ENCODE peak calls at places on chromosomes 7 and 10, in five cellular contexts. K is GM23248; S is CD4-positive, alpha-beta memory T cell; L is IMR-90; X is psoas muscle. F is an unnamed sample.

GRCh38 chr7:95688931-95689453 is 83.4 kb upstream of the DYNC1I1 start:
- DNase-seq in L (peak; percentile 1), X (no peak), K (peak; percentile 47), S (no peak), F (no peak)

GRCh38 chr7:18495412-18496335 is at the start of gene HDAC9:
- DNase-seq in K (peak; percentile 83), L (peak; percentile 48), X (peak; percentile 14), S (no peak), F (no peak)

GRCh38 chr10:98125940-98126631 is 8.4 kb upstream of the R3HCC1L start:
- DNase-seq in S (no peak), X (no peak), K (peak; percentile 11), L (no peak), F (no peak)

GRCh38 chr10:95430231-95430951 is 130.8 kb downstream of the SORBS1 start:
- DNase-seq in K (peak; percentile 71), L (peak; percentile 44), S (peak; percentile 42), X (no peak), F (no peak)

GRCh38 chr10:103543617-103544525 is 50.4 kb downstream of the NEURL1 start:
- DNase-seq in K (no peak), L (no peak), S (no peak), X (no peak), F (no peak)

GRCh38 chr7:7720750-7721621 is 2.6 kb upstream of the RPA3 start:
- DNase-seq in X (no peak), L (no peak), S (no peak), K (no peak), F (no peak)

GRCh38 chr7:151599401-151600227 is 79.9 kb upstream of the RHEB start:
- DNase-seq in X (peak; percentile 49), K (peak; percentile 95), L (peak; percentile 93), S (no peak), F (no peak)

GRCh38 chr10:80924063-80924952 is 386.6 kb downstream of the SH2D4B start:
- DNase-seq in X (no peak), S (no peak), K (peak; percentile 52), L (peak; percentile 11), F (no peak)

GRCh38 chr7:130114374-130114773 is 44.0 kb downstream of the KLHDC10 start:
- DNase-seq in S (no peak), K (no peak), L (no peak), X (no peak), F (no peak)

GRCh38 chr10:43074827-43075611 is 1.9 kb upstream of the RET start:
- DNase-seq in S (no peak), X (peak; percentile 4), K (no peak), L (no peak), F (no peak)

GRCh38 chr10:71138126-71138860 is 74.1 kb upstream of the UNC5B start:
- DNase-seq in K (no peak), L (no peak), S (no peak), X (no peak), F (no peak)

GRCh38 chr7:38463277-38464224 is 167.6 kb downstream of the AMPH start:
- DNase-seq in S (peak; percentile 70), L (peak; percentile 77), X (peak; percentile 63), K (peak; percentile 66), F (no peak)

DNA sequence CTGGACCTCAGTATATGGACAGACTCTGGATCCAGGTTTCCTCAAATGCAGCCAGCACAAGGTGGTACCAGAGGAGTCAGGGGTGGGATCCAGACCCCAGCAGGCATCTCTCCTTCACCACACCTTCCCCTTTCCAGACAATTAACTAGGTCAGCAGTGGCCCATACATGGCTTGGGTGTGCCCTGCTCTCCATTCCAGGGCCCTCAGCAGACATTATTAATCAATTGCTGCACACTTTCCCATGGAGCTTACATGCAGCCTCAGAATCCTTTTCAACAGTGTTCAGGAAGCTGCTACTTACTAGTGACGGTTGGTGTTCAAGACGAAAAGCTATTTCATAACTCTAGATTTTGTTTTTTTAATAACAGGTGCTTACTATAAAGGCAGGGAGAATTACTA is 6.0 kb downstream of the COL13A1 start:
- DNase-seq in K (peak; percentile 48), L (peak; percentile 45), X (no peak), S (no peak), F (no peak)
- H3K9me3 ChIP-seq in K (no peaks in the 10 kb centered on the region), L (no peaks in the 10 kb centered on the region), X (no peaks in the 10 kb centered on the region), S (no peaks in the 10 kb centered on the region), F (no peaks in the 10 kb centered on the region)

DNA sequence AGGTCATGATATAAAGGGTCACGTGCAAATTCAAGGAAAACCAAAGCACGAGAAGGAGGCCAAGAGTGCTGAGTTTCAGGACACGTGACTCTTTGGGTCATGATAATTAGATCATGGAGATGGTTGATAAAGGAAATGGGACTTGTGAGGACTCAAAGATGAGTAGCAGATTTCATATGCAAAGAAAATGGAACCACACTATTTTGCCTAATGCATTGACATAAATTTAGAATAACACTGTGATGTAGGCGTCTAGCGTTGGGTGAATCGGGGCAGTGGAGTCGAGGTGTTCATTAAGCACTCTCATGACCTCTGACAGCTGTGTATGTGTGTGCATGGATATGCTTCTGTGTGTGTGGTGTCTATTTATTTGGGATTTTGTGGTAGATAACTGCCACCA is 1025.6 kb upstream of the LRRTM3 start:
- DNase-seq in S (no peak), X (no peak), K (no peak), L (no peak), F (no peak)
- H3K9me3 ChIP-seq in S (no peaks in the 10 kb centered on the region), X (no peaks in the 10 kb centered on the region), K (no peaks in the 10 kb centered on the region), L (peaks cover 2% of the 10 kb centered on the region), F (no peaks in the 10 kb centered on the region)

GRCh38 chr7:153588596-153588995 is 463.6 kb upstream of the DPP6 start:
- DNase-seq in S (no peak), K (no peak), X (no peak), L (no peak), F (no peak)

GRCh38 chr7:153581415-153581814 is 470.8 kb upstream of the DPP6 start:
- DNase-seq in X (no peak), K (no peak), L (no peak), S (no peak), F (no peak)

GRCh38 chr7:153584132-153584531 is 468.1 kb upstream of the DPP6 start:
- DNase-seq in L (no peak), S (no peak), X (no peak), K (no peak), F (no peak)
- H3K9me3 ChIP-seq in L (peaks cover 19% of the 10 kb centered on the region), S (no peaks in the 10 kb centered on the region), X (peaks cover under 1% of the 10 kb centered on the region), K (no peaks in the 10 kb centered on the region), F (no peaks in the 10 kb centered on the region)

GRCh38 chr7:158164101-158165095 is 423.2 kb downstream of the PTPRN2 start:
- DNase-seq in X (no peak), K (no peak), S (no peak), L (no peak), F (no peak)
- H3K9me3 ChIP-seq in X (no peaks in the 10 kb centered on the region), K (no peaks in the 10 kb centered on the region), S (no peaks in the 10 kb centered on the region), L (peaks cover 53% of the 10 kb centered on the region), F (no peaks in the 10 kb centered on the region)

DNA sequence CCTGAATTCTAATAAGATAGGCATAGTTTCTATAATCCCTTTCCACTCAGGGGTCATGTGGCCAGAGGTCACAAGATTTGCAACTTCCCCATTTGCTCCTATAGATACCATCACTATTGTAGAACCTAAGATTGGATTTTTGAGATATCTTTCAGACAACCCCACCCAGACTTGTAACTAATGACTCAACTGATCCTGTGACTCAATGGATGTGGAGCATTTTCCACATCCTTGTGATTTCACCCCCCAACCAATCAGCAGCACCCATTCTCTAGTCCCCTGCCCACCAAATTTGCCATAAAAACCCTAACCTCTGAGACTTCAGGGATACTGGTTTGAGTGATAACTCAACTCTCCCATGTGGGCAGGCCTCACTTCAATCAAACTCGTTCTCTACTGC is 51.9 kb upstream of the PIK3AP1 start:
- DNase-seq in L (no peak), K (no peak), S (no peak), X (no peak), F (no peak)
- H3K9me3 ChIP-seq in L (peaks cover 5% of the 10 kb centered on the region), K (no peaks in the 10 kb centered on the region), S (no peaks in the 10 kb centered on the region), X (peaks cover 6% of the 10 kb centered on the region), F (no peaks in the 10 kb centered on the region)

DNA sequence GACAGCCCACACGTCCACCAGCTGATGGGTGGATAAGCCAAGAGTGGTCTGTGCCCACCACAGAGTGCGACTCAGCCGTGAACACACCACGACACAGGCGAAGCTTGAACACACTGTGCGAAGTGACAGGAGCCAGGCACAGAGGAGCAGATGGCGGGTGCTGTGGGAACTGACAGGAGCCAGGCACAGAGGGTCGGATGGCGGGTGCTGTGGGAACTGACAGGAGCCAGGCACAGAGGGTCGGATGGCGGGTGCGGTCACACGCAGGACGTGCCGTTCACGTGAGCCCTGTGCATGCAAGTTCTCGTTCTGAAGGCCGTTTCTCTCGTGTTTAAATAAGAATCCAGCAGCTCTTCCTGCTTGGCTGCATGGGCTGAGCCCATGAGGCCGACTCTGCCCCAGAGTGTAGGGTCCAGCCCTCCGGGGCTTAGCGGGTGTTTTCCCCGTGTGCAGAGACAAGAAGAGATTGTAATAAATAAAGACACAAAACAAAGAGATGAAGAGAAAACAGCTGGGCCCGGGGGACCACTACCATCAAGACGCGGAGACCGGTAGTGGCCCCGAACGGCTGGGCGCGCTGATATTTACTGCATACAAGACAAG is 5.9 kb upstream of the ADAP1 start:
- DNase-seq in S (no peak), K (no peak), L (no peak), X (no peak), F (no peak)
- H3K9me3 ChIP-seq in S (no peaks in the 10 kb centered on the region), K (no peaks in the 10 kb centered on the region), L (no peaks in the 10 kb centered on the region), X (no peaks in the 10 kb centered on the region), F (no peaks in the 10 kb centered on the region)

GRCh38 chr7:64174328-64174727 is 32.7 kb upstream of the ZNF735 start:
- DNase-seq in K (no peak), L (no peak), X (no peak), S (no peak), F (no peak)

DNA sequence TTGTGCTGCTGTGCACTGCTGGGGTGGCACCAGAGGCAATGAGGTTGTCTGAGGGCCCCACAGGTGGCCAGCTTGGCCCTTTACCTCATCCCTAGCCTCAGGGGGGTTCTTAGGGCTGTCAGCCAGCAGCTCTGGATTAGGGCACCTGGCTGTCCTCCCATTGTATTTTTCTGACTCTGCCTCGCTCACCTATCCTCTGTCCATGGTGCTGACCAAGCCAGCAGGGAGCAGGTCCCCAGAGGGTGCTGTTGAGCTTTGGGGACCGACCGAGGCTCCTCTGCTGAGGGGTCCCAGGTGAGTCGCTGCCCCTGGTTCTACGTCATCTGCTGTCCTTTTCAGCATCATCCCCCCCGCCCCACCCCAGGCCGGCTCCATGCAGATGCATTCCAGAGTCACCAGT is 32.1 kb upstream of the ZNF735 start:
- DNase-seq in S (no peak), K (no peak), L (no peak), X (no peak), F (no peak)
- H3K9me3 ChIP-seq in S (no peaks in the 10 kb centered on the region), K (no peaks in the 10 kb centered on the region), L (peaks cover 9% of the 10 kb centered on the region), X (no peaks in the 10 kb centered on the region), F (peaks cover 3% of the 10 kb centered on the region)

DNA sequence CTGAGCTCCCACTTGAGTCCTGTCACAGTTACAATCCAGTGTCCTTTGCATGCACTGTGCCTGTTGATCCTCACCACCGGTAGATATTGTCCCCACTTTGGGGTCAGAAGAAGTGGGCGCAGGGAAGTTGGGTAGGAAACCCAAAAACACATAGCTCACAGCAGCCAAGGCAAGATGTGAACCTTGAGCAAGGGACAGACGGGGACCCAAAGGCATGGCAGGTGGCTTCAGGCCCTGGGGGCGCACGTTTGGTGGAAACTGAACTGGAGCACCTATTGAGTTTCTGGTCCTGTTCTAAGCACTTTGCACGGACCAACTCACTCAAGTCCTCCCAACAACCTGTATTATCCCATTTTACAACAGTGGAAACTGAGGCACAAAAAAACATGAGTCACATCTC is 82.8 kb upstream of the ZNF716 start:
- DNase-seq in L (no peak), X (no peak), S (no peak), K (no peak), F (no peak)
- H3K9me3 ChIP-seq in L (peaks cover 29% of the 10 kb centered on the region), X (no peaks in the 10 kb centered on the region), S (peaks cover 3% of the 10 kb centered on the region), K (no peaks in the 10 kb centered on the region), F (no peaks in the 10 kb centered on the region)

F was measured in T-helper 17 cell.